ENCODE peak calls at places on chromosomes 6 and 20, in nine cellular contexts. One of them, this sample, is unnamed.
A peak's percentile ranks its signal among the peaks of the same experiment; 100 is the strongest.

GRCh38 chr20:13736792-13737191 is 47.9 kb downstream of the ESF1 start:
- DNase-seq in lower leg skin: no peak
- DNase-seq in right lobe of liver: no peak
- DNase-seq in HCT116: no peak
- DNase-seq in GM12878: no peak
- DNase-seq in sigmoid colon: no peak
- DNase-seq in NB4: no peak
- DNase-seq in K562: no peak
- DNase-seq in transverse colon: no peak
- DNase-seq in this sample: no peak

GRCh38 chr20:64058536-64058935 is 4.5 kb upstream of the TCEA2 start:
- DNase-seq in right lobe of liver: no peak
- DNase-seq in transverse colon: no peak
- DNase-seq in HCT116: no peak
- DNase-seq in GM12878: no peak
- DNase-seq in sigmoid colon: no peak
- DNase-seq in lower leg skin: no peak
- DNase-seq in NB4: no peak
- DNase-seq in K562: no peak
- DNase-seq in this sample: no peak

GRCh38 chr6:89734526-89734925 is 85.1 kb downstream of the MDN1 start:
- DNase-seq in lower leg skin: no peak
- DNase-seq in right lobe of liver: no peak
- DNase-seq in transverse colon: no peak
- DNase-seq in HCT116: no peak
- DNase-seq in K562: no peak
- DNase-seq in GM12878: no peak
- DNase-seq in sigmoid colon: no peak
- DNase-seq in NB4: no peak
- DNase-seq in this sample: no peak

GRCh38 chr20:53707341-53708102 is 113.9 kb upstream of the ZNF217 start:
- DNase-seq in K562: no peak
- DNase-seq in GM12878: peak; percentile 72
- DNase-seq in right lobe of liver: no peak
- DNase-seq in HCT116: no peak
- DNase-seq in lower leg skin: no peak
- DNase-seq in sigmoid colon: no peak
- DNase-seq in NB4: peak; percentile 63
- DNase-seq in transverse colon: no peak
- DNase-seq in this sample: no peak

GRCh38 chr20:4472906-4473305 is 248.8 kb upstream of the PRND start:
- DNase-seq in GM12878: no peak
- DNase-seq in transverse colon: no peak
- DNase-seq in lower leg skin: no peak
- DNase-seq in NB4: no peak
- DNase-seq in K562: no peak
- DNase-seq in HCT116: no peak
- DNase-seq in right lobe of liver: no peak
- DNase-seq in sigmoid colon: no peak
- DNase-seq in this sample: no peak

GRCh38 chr6:33632603-33633039 is 11.5 kb downstream of the ITPR3 start:
- DNase-seq in K562: peak; percentile 76
- DNase-seq in lower leg skin: no peak
- DNase-seq in right lobe of liver: no peak
- DNase-seq in transverse colon: peak; percentile 73
- DNase-seq in NB4: peak; percentile 69
- DNase-seq in GM12878: no peak
- DNase-seq in HCT116: peak; percentile 37
- DNase-seq in sigmoid colon: no peak
- DNase-seq in this sample: peak; percentile 65

GRCh38 chr6:56690519-56691200 is 48.0 kb upstream of the DST start:
- DNase-seq in sigmoid colon: no peak
- DNase-seq in NB4: peak; percentile 17
- DNase-seq in K562: no peak
- DNase-seq in lower leg skin: no peak
- DNase-seq in transverse colon: no peak
- DNase-seq in GM12878: no peak
- DNase-seq in right lobe of liver: no peak
- DNase-seq in HCT116: no peak
- DNase-seq in this sample: no peak

GRCh38 chr6:134035823-134036296 is 16.6 kb downstream of the SLC2A12 start:
- DNase-seq in right lobe of liver: no peak
- DNase-seq in NB4: peak; percentile 61
- DNase-seq in HCT116: peak; percentile 88
- DNase-seq in sigmoid colon: no peak
- DNase-seq in GM12878: peak; percentile 12
- DNase-seq in lower leg skin: no peak
- DNase-seq in K562: no peak
- DNase-seq in transverse colon: peak; percentile 42
- DNase-seq in this sample: no peak

GRCh38 chr20:20226554-20226953 is 141.3 kb upstream of the INSM1 start:
- DNase-seq in GM12878: no peak
- DNase-seq in right lobe of liver: no peak
- DNase-seq in sigmoid colon: no peak
- DNase-seq in lower leg skin: no peak
- DNase-seq in HCT116: no peak
- DNase-seq in transverse colon: no peak
- DNase-seq in NB4: no peak
- DNase-seq in K562: no peak
- DNase-seq in this sample: no peak

GRCh38 chr6:148329568-148330299 is 12.9 kb upstream of the SASH1 start:
- DNase-seq in K562: no peak
- DNase-seq in GM12878: no peak
- DNase-seq in sigmoid colon: no peak
- DNase-seq in NB4: no peak
- DNase-seq in HCT116: no peak
- DNase-seq in lower leg skin: no peak
- DNase-seq in transverse colon: no peak
- DNase-seq in right lobe of liver: no peak
- DNase-seq in this sample: no peak

GRCh38 chr6:108294787-108295625 is at the start of gene AFG1L:
- DNase-seq in K562: peak; percentile 92
- DNase-seq in GM12878: peak; percentile 74
- DNase-seq in NB4: peak; percentile 97
- DNase-seq in right lobe of liver: peak; percentile 96
- DNase-seq in HCT116: peak; percentile 76
- DNase-seq in sigmoid colon: peak; percentile 94
- DNase-seq in lower leg skin: peak; percentile 98
- DNase-seq in transverse colon: peak; percentile 94
- DNase-seq in this sample: peak; percentile 92
- TF ChIP-seq POLR2A in K562: peak; percentile 88
- TF ChIP-seq POLR2A in GM12878: peak; percentile 85
- TF ChIP-seq POLR2A in NB4: peak; percentile 43
- TF ChIP-seq POLR2A in right lobe of liver: peak; percentile 57
- TF ChIP-seq POLR2A in HCT116: no peak
- TF ChIP-seq POLR2A in sigmoid colon: peak; percentile 41
- TF ChIP-seq POLR2A in lower leg skin: no peak
- TF ChIP-seq POLR2A in transverse colon: peak; percentile 80
- TF ChIP-seq POLR2A in this sample: peak; percentile 91

GRCh38 chr6:25617997-25618396 is 34.0 kb upstream of the SCGN start:
- DNase-seq in transverse colon: no peak
- DNase-seq in HCT116: no peak
- DNase-seq in NB4: peak; percentile 49
- DNase-seq in lower leg skin: no peak
- DNase-seq in sigmoid colon: no peak
- DNase-seq in K562: no peak
- DNase-seq in right lobe of liver: no peak
- DNase-seq in GM12878: no peak
- DNase-seq in this sample: no peak

GRCh38 chr6:25619222-25619621 is 32.8 kb upstream of the SCGN start:
- DNase-seq in right lobe of liver: no peak
- DNase-seq in NB4: peak; percentile 63
- DNase-seq in GM12878: no peak
- DNase-seq in HCT116: no peak
- DNase-seq in transverse colon: no peak
- DNase-seq in sigmoid colon: no peak
- DNase-seq in lower leg skin: no peak
- DNase-seq in K562: no peak
- DNase-seq in this sample: no peak

GRCh38 chr6:25612666-25613065 is 39.3 kb upstream of the SCGN start:
- DNase-seq in K562: no peak
- DNase-seq in GM12878: no peak
- DNase-seq in HCT116: no peak
- DNase-seq in lower leg skin: no peak
- DNase-seq in sigmoid colon: no peak
- DNase-seq in NB4: peak; percentile 36
- DNase-seq in transverse colon: no peak
- DNase-seq in right lobe of liver: no peak
- DNase-seq in this sample: no peak

GRCh38 chr6:25613415-25613814 is 38.6 kb upstream of the SCGN start:
- DNase-seq in NB4: no peak
- DNase-seq in transverse colon: no peak
- DNase-seq in right lobe of liver: no peak
- DNase-seq in sigmoid colon: no peak
- DNase-seq in lower leg skin: no peak
- DNase-seq in GM12878: no peak
- DNase-seq in HCT116: no peak
- DNase-seq in K562: no peak
- DNase-seq in this sample: no peak

GRCh38 chr6:25614052-25614451 is 38.0 kb upstream of the SCGN start:
- DNase-seq in sigmoid colon: no peak
- DNase-seq in transverse colon: peak; percentile 33
- DNase-seq in right lobe of liver: no peak
- DNase-seq in lower leg skin: no peak
- DNase-seq in K562: no peak
- DNase-seq in GM12878: no peak
- DNase-seq in HCT116: no peak
- DNase-seq in NB4: no peak
- DNase-seq in this sample: no peak
- TF ChIP-seq POLR2A in sigmoid colon: no peak
- TF ChIP-seq POLR2A in transverse colon: no peak
- TF ChIP-seq POLR2A in right lobe of liver: no peak
- TF ChIP-seq POLR2A in lower leg skin: no peak
- TF ChIP-seq POLR2A in K562: no peak
- TF ChIP-seq POLR2A in GM12878: no peak
- TF ChIP-seq POLR2A in HCT116: no peak
- TF ChIP-seq POLR2A in NB4: no peak
- TF ChIP-seq POLR2A in this sample: no peak

GRCh38 chr6:43074847-43075741 is 1.0 kb upstream of the PTK7 start:
- DNase-seq in lower leg skin: no peak
- DNase-seq in GM12878: no peak
- DNase-seq in HCT116: no peak
- DNase-seq in NB4: peak; percentile 50
- DNase-seq in transverse colon: no peak
- DNase-seq in K562: no peak
- DNase-seq in right lobe of liver: no peak
- DNase-seq in sigmoid colon: no peak
- DNase-seq in this sample: no peak

GRCh38 chr6:43077981-43078411 is 1.9 kb downstream of the PTK7 start:
- DNase-seq in HCT116: no peak
- DNase-seq in sigmoid colon: no peak
- DNase-seq in K562: no peak
- DNase-seq in right lobe of liver: no peak
- DNase-seq in lower leg skin: no peak
- DNase-seq in transverse colon: no peak
- DNase-seq in GM12878: no peak
- DNase-seq in NB4: no peak
- DNase-seq in this sample: no peak

GRCh38 chr6:43075791-43076092 is 372 bp upstream of the PTK7 start:
- DNase-seq in right lobe of liver: no peak
- DNase-seq in sigmoid colon: no peak
- DNase-seq in GM12878: no peak
- DNase-seq in NB4: no peak
- DNase-seq in lower leg skin: no peak
- DNase-seq in transverse colon: no peak
- DNase-seq in HCT116: no peak
- DNase-seq in K562: no peak
- DNase-seq in this sample: no peak

GRCh38 chr6:43076928-43077809 is 1.1 kb downstream of the PTK7 start:
- DNase-seq in right lobe of liver: no peak
- DNase-seq in GM12878: no peak
- DNase-seq in sigmoid colon: no peak
- DNase-seq in NB4: no peak
- DNase-seq in transverse colon: no peak
- DNase-seq in lower leg skin: no peak
- DNase-seq in K562: no peak
- DNase-seq in HCT116: no peak
- DNase-seq in this sample: no peak

DNA sequence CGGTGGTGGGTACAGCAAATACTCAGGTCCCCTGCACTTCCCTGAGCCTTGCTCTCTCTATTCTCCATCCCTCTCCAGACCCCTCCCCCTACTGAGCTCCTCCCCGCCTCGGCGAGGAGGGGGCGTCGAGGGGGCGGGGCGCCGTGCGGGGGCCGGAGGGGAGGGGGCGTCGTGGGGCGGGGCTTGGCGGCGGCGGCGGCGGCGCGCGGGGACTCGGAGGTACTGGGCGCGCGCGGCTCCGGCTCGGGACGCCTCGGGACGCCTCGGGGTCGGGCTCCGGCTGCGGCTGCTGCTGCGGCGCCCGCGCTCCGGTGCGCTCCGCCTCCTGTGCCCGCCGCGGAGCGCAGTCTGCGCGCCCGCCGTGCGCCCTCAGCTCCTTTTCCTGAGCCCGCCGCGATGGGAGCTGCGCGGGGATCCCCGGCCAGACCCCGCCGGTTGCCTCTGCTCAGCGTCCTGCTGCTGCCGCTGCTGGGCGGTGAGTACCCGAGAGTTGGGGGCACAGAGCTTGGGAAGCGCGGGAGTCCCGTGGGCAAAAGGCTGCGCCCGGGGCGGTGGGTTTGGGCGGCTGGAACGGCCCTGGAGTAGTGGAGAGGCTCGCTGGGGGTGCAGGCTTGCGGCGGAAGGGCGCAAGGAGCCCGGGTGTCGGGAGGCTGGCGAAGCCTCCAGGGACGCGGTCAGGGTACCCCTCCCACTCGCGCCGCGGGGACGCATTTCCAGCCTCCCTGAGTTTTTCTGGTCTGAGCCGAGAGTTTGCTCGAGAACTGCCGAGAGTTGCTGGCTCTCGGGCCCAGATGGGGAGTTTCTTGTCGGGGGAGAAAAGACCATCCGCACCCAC is at the start of gene PTK7:
- DNase-seq in HCT116: no peak
- DNase-seq in transverse colon: no peak
- DNase-seq in sigmoid colon: no peak
- DNase-seq in right lobe of liver: peak; percentile 28
- DNase-seq in NB4: peak; percentile 67
- DNase-seq in GM12878: no peak
- DNase-seq in K562: peak; percentile 90
- DNase-seq in lower leg skin: no peak
- DNase-seq in this sample: peak; percentile 25
- TF ChIP-seq POLR2A in HCT116: no peak
- TF ChIP-seq POLR2A in transverse colon: no peak
- TF ChIP-seq POLR2A in sigmoid colon: no peak
- TF ChIP-seq POLR2A in right lobe of liver: no peak
- TF ChIP-seq POLR2A in NB4: no peak
- TF ChIP-seq POLR2A in GM12878: no peak
- TF ChIP-seq POLR2A in K562: no peak
- TF ChIP-seq POLR2A in lower leg skin: no peak
- TF ChIP-seq POLR2A in this sample: no peak

DNA sequence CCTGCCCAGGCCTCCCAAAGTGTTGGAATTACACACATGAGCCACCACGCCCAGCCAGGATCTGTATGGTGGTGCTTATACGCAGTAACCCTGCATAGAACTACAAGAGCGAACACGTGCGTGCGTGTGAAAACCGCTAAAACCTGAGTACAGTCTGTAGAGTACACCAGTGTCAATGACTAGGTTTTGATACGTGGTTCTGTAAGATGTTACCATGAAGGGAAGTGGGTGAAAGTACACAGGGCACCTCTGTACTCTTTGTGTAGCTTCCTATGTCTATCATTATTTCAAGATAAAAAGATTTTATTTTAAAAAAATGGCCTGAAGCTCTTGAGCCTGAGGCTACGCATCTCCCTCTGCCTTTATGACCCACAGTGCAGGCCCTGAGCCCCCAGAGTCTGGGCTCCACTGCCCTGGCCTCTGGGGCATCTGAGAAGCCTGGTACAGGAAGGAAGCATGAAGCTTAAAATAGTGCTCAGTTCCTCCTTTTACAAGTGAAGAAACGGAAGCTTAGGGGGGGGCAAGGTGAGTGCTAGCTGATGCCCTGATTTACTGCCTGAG is 21.6 kb downstream of the LY86 start:
- DNase-seq in right lobe of liver: no peak
- DNase-seq in GM12878: peak; percentile 71
- DNase-seq in NB4: peak; percentile 54
- DNase-seq in K562: no peak
- DNase-seq in HCT116: no peak
- DNase-seq in lower leg skin: no peak
- DNase-seq in sigmoid colon: no peak
- DNase-seq in transverse colon: peak; percentile 11
- DNase-seq in this sample: no peak
- TF ChIP-seq POLR2A in right lobe of liver: no peak
- TF ChIP-seq POLR2A in GM12878: no peak
- TF ChIP-seq POLR2A in NB4: no peak
- TF ChIP-seq POLR2A in K562: no peak
- TF ChIP-seq POLR2A in HCT116: no peak
- TF ChIP-seq POLR2A in lower leg skin: no peak
- TF ChIP-seq POLR2A in sigmoid colon: no peak
- TF ChIP-seq POLR2A in transverse colon: no peak
- TF ChIP-seq POLR2A in this sample: no peak